ENCODE peak calls at places on chromosomes 11 and 22, in nine cellular contexts. One of them, this sample, is unnamed.

GRCh38 chr11:1939006-1939626 is 8.0 kb upstream of the MRPL23 start:
- DNase-seq in NCI-H1694 treated with DMSO at 0.1 percent for 48 hours: no peak
- DNase-seq in thyroid gland: no peak
- DNase-seq in NCI-H1048: no peak
- DNase-seq in stimulated activated CD8-positive, alpha-beta memory T cell treated with anti-CD3 and anti-CD28 coated beads, Interleukin-15, amount 100 ng/mL, for 48 hours: no peak
- DNase-seq in AG10803: no peak
- DNase-seq in T-helper 1 cell: no peak
- DNase-seq in NB4: no peak
- DNase-seq in A549: no peak
- DNase-seq in this sample: no peak

GRCh38 chr22:32644252-32645100 is 157.0 kb upstream of the TIMP3 start:
- DNase-seq in NCI-H1694 treated with DMSO at 0.1 percent for 48 hours: no peak
- DNase-seq in thyroid gland: peak; percentile 48
- DNase-seq in NCI-H1048: no peak
- DNase-seq in stimulated activated CD8-positive, alpha-beta memory T cell treated with anti-CD3 and anti-CD28 coated beads, Interleukin-15, amount 100 ng/mL, for 48 hours: no peak
- DNase-seq in AG10803: peak; percentile 59
- DNase-seq in T-helper 1 cell: peak; percentile 3
- DNase-seq in NB4: no peak
- DNase-seq in A549: no peak
- DNase-seq in this sample: no peak

GRCh38 chr11:86484795-86485166 is 110.1 kb downstream of the CCDC81 start:
- DNase-seq in NCI-H1694 treated with DMSO at 0.1 percent for 48 hours: no peak
- DNase-seq in thyroid gland: no peak
- DNase-seq in NCI-H1048: no peak
- DNase-seq in stimulated activated CD8-positive, alpha-beta memory T cell treated with anti-CD3 and anti-CD28 coated beads, Interleukin-15, amount 100 ng/mL, for 48 hours: no peak
- DNase-seq in AG10803: peak; percentile 69
- DNase-seq in T-helper 1 cell: no peak
- DNase-seq in NB4: no peak
- DNase-seq in A549: no peak
- DNase-seq in this sample: no peak

GRCh38 chr11:38791346-38791961 is 2193.4 kb upstream of the RAG2 start:
- DNase-seq in NCI-H1694 treated with DMSO at 0.1 percent for 48 hours: peak; percentile 22
- DNase-seq in thyroid gland: peak; percentile 11
- DNase-seq in NCI-H1048: peak; percentile 45
- DNase-seq in stimulated activated CD8-positive, alpha-beta memory T cell treated with anti-CD3 and anti-CD28 coated beads, Interleukin-15, amount 100 ng/mL, for 48 hours: no peak
- DNase-seq in AG10803: peak; percentile 37
- DNase-seq in T-helper 1 cell: no peak
- DNase-seq in NB4: peak; percentile 71
- DNase-seq in A549: peak; percentile 62
- DNase-seq in this sample: peak; percentile 70

GRCh38 chr22:32574957-32575893 is 100.6 kb downstream of the FBXO7 start:
- DNase-seq in NCI-H1694 treated with DMSO at 0.1 percent for 48 hours: no peak
- DNase-seq in thyroid gland: no peak
- DNase-seq in NCI-H1048: no peak
- DNase-seq in stimulated activated CD8-positive, alpha-beta memory T cell treated with anti-CD3 and anti-CD28 coated beads, Interleukin-15, amount 100 ng/mL, for 48 hours: no peak
- DNase-seq in AG10803: no peak
- DNase-seq in T-helper 1 cell: no peak
- DNase-seq in NB4: no peak
- DNase-seq in A549: no peak
- DNase-seq in this sample: peak; percentile 15

GRCh38 chr22:20663941-20664593 is 109.8 kb upstream of the SERPIND1 start:
- DNase-seq in NCI-H1694 treated with DMSO at 0.1 percent for 48 hours: no peak
- DNase-seq in thyroid gland: no peak
- DNase-seq in NCI-H1048: no peak
- DNase-seq in stimulated activated CD8-positive, alpha-beta memory T cell treated with anti-CD3 and anti-CD28 coated beads, Interleukin-15, amount 100 ng/mL, for 48 hours: no peak
- DNase-seq in AG10803: no peak
- DNase-seq in T-helper 1 cell: no peak
- DNase-seq in NB4: no peak
- DNase-seq in A549: no peak
- DNase-seq in this sample: no peak

GRCh38 chr22:43819691-43820670 is 7.9 kb upstream of the EFCAB6 start:
- DNase-seq in NCI-H1694 treated with DMSO at 0.1 percent for 48 hours: no peak
- DNase-seq in thyroid gland: no peak
- DNase-seq in NCI-H1048: no peak
- DNase-seq in stimulated activated CD8-positive, alpha-beta memory T cell treated with anti-CD3 and anti-CD28 coated beads, Interleukin-15, amount 100 ng/mL, for 48 hours: no peak
- DNase-seq in AG10803: no peak
- DNase-seq in T-helper 1 cell: no peak
- DNase-seq in NB4: no peak
- DNase-seq in A549: no peak
- DNase-seq in this sample: no peak

GRCh38 chr11:35786918-35787557 is 124.5 kb downstream of the TRIM44 start:
- DNase-seq in NCI-H1694 treated with DMSO at 0.1 percent for 48 hours: no peak
- DNase-seq in thyroid gland: no peak
- DNase-seq in NCI-H1048: no peak
- DNase-seq in stimulated activated CD8-positive, alpha-beta memory T cell treated with anti-CD3 and anti-CD28 coated beads, Interleukin-15, amount 100 ng/mL, for 48 hours: no peak
- DNase-seq in AG10803: peak; percentile 77
- DNase-seq in T-helper 1 cell: no peak
- DNase-seq in NB4: no peak
- DNase-seq in A549: no peak
- DNase-seq in this sample: no peak

GRCh38 chr22:19035474-19036228 is 86.6 kb downstream of the DGCR2 start:
- DNase-seq in NCI-H1694 treated with DMSO at 0.1 percent for 48 hours: peak; percentile 67
- DNase-seq in thyroid gland: peak; percentile 19
- DNase-seq in NCI-H1048: no peak
- DNase-seq in stimulated activated CD8-positive, alpha-beta memory T cell treated with anti-CD3 and anti-CD28 coated beads, Interleukin-15, amount 100 ng/mL, for 48 hours: no peak
- DNase-seq in AG10803: no peak
- DNase-seq in T-helper 1 cell: no peak
- DNase-seq in NB4: peak; percentile 65
- DNase-seq in A549: peak; percentile 10
- DNase-seq in this sample: no peak

GRCh38 chr11:84775503-84775902 is 851.6 kb downstream of the DLG2 start:
- DNase-seq in NCI-H1694 treated with DMSO at 0.1 percent for 48 hours: no peak
- DNase-seq in thyroid gland: no peak
- DNase-seq in NCI-H1048: no peak
- DNase-seq in stimulated activated CD8-positive, alpha-beta memory T cell treated with anti-CD3 and anti-CD28 coated beads, Interleukin-15, amount 100 ng/mL, for 48 hours: no peak
- DNase-seq in AG10803: no peak
- DNase-seq in T-helper 1 cell: no peak
- DNase-seq in NB4: no peak
- DNase-seq in A549: no peak
- DNase-seq in this sample: no peak